ENCODE peak calls at places on chromosomes 7 and 10, in eight cellular contexts. I is pancreas, T is psoas muscle, R is upper lobe of right lung, A is GM23248, F is ovary, L is transverse colon, P is spleen. D is an unnamed sample.
A peak's percentile ranks its signal among the peaks of the same experiment; 100 is the strongest.

GRCh38 chr7:108460964-108461363 is 4.7 kb upstream of the NRCAM start:
- DNase-seq in I (no peak), T (no peak), R (no peak), A (no peak), F (no peak), L (no peak), P (no peak), D (no peak)

GRCh38 chr7:151114151-151115090 is 28.1 kb downstream of the AGAP3 start:
- DNase-seq in I (no peak), T (no peak), R (peak; percentile 88), A (peak; percentile 63), F (no peak), L (peak; percentile 29), P (no peak), D (peak; percentile 63)

GRCh38 chr10:116796910-116797513 is 52.3 kb upstream of the ENO4 start:
- DNase-seq in I (peak; percentile 88), T (peak; percentile 76), R (peak; percentile 80), A (peak; percentile 84), F (peak; percentile 74), L (peak; percentile 76), P (peak; percentile 85), D (peak; percentile 76)

GRCh38 chr7:2029211-2029905 is 203.4 kb downstream of the MAD1L1 start:
- DNase-seq in I (no peak), T (peak; percentile 17), R (peak; percentile 35), A (no peak), F (peak; percentile 8), L (no peak), P (peak; percentile 49), D (no peak)

GRCh38 chr10:103835121-103836045 is 20.0 kb downstream of the SH3PXD2A start:
- DNase-seq in I (peak; percentile 60), T (peak; percentile 82), R (no peak), A (peak; percentile 74), F (peak; percentile 84), L (peak; percentile 57), P (peak; percentile 65), D (peak; percentile 93)

GRCh38 chr10:70564901-70565351 is 37.6 kb downstream of the PRF1 start:
- DNase-seq in I (no peak), T (no peak), R (peak; percentile 27), A (no peak), F (no peak), L (no peak), P (no peak), D (no peak)

GRCh38 chr7:7595451-7595850 is 28.8 kb downstream of the MIOS start:
- DNase-seq in I (no peak), T (no peak), R (no peak), A (peak; percentile 51), F (no peak), L (no peak), P (no peak), D (peak; percentile 2)

GRCh38 chr7:101066141-101066857 is 19.0 kb upstream of the TRIM56 start:
- DNase-seq in I (no peak), T (no peak), R (no peak), A (no peak), F (no peak), L (no peak), P (peak; percentile 37), D (no peak)

GRCh38 chr7:155198901-155199845 is 98.5 kb upstream of the INSIG1 start:
- DNase-seq in I (no peak), T (no peak), R (no peak), A (peak; percentile 62), F (no peak), L (no peak), P (no peak), D (no peak)

GRCh38 chr10:2214805-2215204 is 477.5 kb upstream of the ADARB2 start:
- DNase-seq in I (no peak), T (no peak), R (no peak), A (no peak), F (no peak), L (no peak), P (no peak), D (no peak)

GRCh38 chr7:90210925-90211324 is 615 bp upstream of the STEAP2 start:
- DNase-seq in I (peak; percentile 66), T (no peak), R (no peak), A (peak; percentile 43), F (peak; percentile 58), L (no peak), P (no peak), D (no peak)

GRCh38 chr10:50554995-50555568 is 68.7 kb downstream of the SGMS1 start:
- DNase-seq in I (no peak), T (no peak), R (no peak), A (peak; percentile 64), F (no peak), L (no peak), P (no peak), D (peak; percentile 80)

GRCh38 chr7:123748734-123749536 is at the start of gene WASL:
- DNase-seq in I (peak; percentile 97), T (peak; percentile 97), R (peak; percentile 97), A (peak; percentile 93), F (peak; percentile 95), L (peak; percentile 95), P (peak; percentile 98), D (peak; percentile 95)

GRCh38 chr10:7477538-7478334 is 66.9 kb upstream of the SFMBT2 start:
- DNase-seq in I (no peak), T (no peak), R (no peak), A (no peak), F (no peak), L (peak; percentile 57), P (no peak), D (no peak)
- H3K4me1 ChIP-seq in I (no peaks in the 10 kb centered on the region), T (no peaks in the 10 kb centered on the region), R (peaks cover 12% of the 10 kb centered on the region), A (no peaks in the 10 kb centered on the region), F (peaks cover 1% of the 10 kb centered on the region), L (no peaks in the 10 kb centered on the region), P (peaks cover 23% of the 10 kb centered on the region), D (peaks cover 13% of the 10 kb centered on the region)

GRCh38 chr10:122021828-122022227 is 32.9 kb downstream of the TACC2 start:
- DNase-seq in I (no peak), T (no peak), R (no peak), A (no peak), F (no peak), L (no peak), P (no peak), D (no peak)

GRCh38 chr10:122021421-122021820 is 32.5 kb downstream of the TACC2 start:
- DNase-seq in I (no peak), T (no peak), R (no peak), A (peak; percentile 63), F (no peak), L (no peak), P (no peak), D (peak; percentile 56)

GRCh38 chr10:122019414-122019975 is 30.5 kb downstream of the TACC2 start:
- DNase-seq in I (peak; percentile 79), T (peak; percentile 58), R (peak; percentile 86), A (no peak), F (no peak), L (peak; percentile 89), P (no peak), D (no peak)

GRCh38 chr10:122018951-122019413 is 30.0 kb downstream of the TACC2 start:
- DNase-seq in I (no peak), T (peak; percentile 59), R (peak; percentile 68), A (no peak), F (no peak), L (peak; percentile 74), P (no peak), D (no peak)

GRCh38 chr10:122020202-122020601 is 31.2 kb downstream of the TACC2 start:
- DNase-seq in I (no peak), T (no peak), R (no peak), A (no peak), F (no peak), L (no peak), P (no peak), D (no peak)
- H3K27ac ChIP-seq in I (no peak overlapping the region), T (peak overlapping the region; percentile 98), R (peak overlapping the region; percentile 59), A (no peak overlapping the region), F (no peak overlapping the region), L (peak overlapping the region; percentile 84), P (no peak overlapping the region), D (no peak overlapping the region)

DNA sequence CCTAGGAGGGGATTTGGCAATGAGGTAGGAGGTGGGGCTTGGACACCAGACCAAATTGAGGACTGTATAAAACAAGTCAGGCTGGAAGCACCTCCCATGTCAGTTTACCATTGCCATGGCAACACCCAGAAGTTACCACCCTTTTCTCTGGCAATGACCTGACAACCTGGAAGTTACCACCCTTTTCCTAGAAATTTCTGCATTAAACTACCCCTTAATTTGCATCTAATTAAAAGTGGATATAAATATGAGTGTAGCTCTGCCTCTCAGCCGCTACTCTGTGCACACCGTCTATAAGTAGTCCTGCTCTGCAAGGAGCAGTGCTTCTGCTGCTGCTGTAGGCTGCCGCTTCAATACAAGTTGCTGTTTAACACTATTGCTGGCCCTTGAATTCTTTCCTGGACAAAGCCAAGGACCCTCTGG is 7.9 kb upstream of the BLNK start:
- DNase-seq in I (no peak), T (no peak), R (no peak), A (no peak), F (no peak), L (no peak), P (no peak), D (no peak)
- H3K4me1 ChIP-seq in I (peaks cover 9% of the 10 kb centered on the region), T (no peaks in the 10 kb centered on the region), R (peaks cover 6% of the 10 kb centered on the region), A (no peaks in the 10 kb centered on the region), F (no peaks in the 10 kb centered on the region), L (peaks cover 10% of the 10 kb centered on the region), P (no peaks in the 10 kb centered on the region), D (no peaks in the 10 kb centered on the region)

GRCh38 chr7:94514140-94514889 is 4.7 kb downstream of the CASD1 start:
- DNase-seq in I (no peak), T (no peak), R (no peak), A (no peak), F (no peak), L (no peak), P (no peak), D (no peak)

GRCh38 chr7:94513565-94513860 is 3.9 kb downstream of the CASD1 start:
- DNase-seq in I (no peak), T (no peak), R (no peak), A (peak; percentile 68), F (no peak), L (no peak), P (no peak), D (no peak)

GRCh38 chr7:94514917-94515316 is 5.3 kb downstream of the CASD1 start:
- DNase-seq in I (no peak), T (no peak), R (no peak), A (no peak), F (no peak), L (no peak), P (no peak), D (no peak)

GRCh38 chr7:94511763-94512162 is 2.2 kb downstream of the CASD1 start:
- DNase-seq in I (no peak), T (no peak), R (no peak), A (no peak), F (no peak), L (no peak), P (no peak), D (no peak)

DNA sequence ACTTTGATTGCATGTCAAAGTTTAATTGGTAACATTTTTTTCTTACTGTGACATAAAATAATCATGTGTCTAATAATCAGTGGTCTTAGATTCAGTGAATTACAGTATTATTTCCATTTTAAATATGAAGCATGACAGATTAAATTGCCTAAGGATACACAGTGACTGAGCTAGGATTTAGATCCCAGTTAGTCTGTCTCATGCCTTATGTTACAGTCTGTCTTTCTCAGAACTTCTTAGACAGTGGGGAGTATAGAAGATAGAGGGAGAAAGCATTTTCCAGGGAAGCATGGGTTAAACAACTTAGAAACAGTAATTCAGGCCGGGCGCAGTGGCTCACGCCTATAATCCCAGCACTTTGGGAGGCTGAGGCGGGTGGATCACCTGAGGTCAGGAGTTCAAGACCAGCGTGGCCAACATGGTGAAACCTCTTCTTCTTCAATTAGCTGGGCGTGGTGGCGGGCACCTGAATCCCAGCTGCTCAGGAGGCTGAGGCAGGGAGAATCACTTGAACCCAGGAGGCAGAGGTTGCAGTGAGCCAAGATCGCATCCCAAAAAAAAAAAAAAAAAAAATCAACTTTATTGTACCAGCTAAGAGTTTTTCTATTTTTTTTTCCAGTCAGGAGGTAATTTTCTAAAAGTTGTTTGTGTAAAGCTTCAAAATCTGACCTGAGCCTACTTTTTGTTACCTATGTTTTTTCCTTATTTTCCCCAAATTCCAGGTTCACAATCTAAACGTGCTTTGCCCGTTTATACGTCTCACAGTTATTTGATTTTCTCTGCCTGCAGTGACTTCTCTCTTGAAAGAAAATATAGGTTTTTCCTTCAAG is 3.3 kb downstream of the CASD1 start:
- DNase-seq in I (no peak), T (no peak), R (no peak), A (no peak), F (no peak), L (peak; percentile 42), P (peak; percentile 28), D (no peak)
- H3K27ac ChIP-seq in I (no peak overlapping the region), T (peak overlapping the region; percentile 1), R (no peak overlapping the region), A (no peak overlapping the region), F (no peak overlapping the region), L (peak overlapping the region; percentile 94), P (no peak overlapping the region), D (peak overlapping the region; percentile 98)